ENCODE peak calls at places on chromosomes 7 and 10, in nine cellular contexts. S is psoas muscle, O is fibroblast of lung, U is A549, X is colonic mucosa, W is cardiac muscle cell, C is tibial nerve, N is AG10803, Z is fibroblast of the aortic adventitia. D is an unnamed sample.

GRCh38 chr7:40733111-40733510 is 598.3 kb downstream of the SUGCT start:
- DNase-seq in S (no peak), O (no peak), U (no peak), X (no peak), W (peak), C (no peak), N (no peak), Z (peak), D (no peak)

GRCh38 chr7:28155964-28156363 is 24.6 kb downstream of the JAZF1 start:
- DNase-seq in S (no peak), O (peak), U (no peak), X (no peak), W (peak), C (no peak), N (peak), Z (peak), D (no peak)

GRCh38 chr7:17301491-17302101 is 3.1 kb downstream of the AHR start:
- DNase-seq in S (no peak), O (peak), U (no peak), X (peak), W (peak), C (peak), N (peak), Z (peak), D (no peak)

GRCh38 chr10:49001861-49002675 is 62.4 kb upstream of the LRRC18 start:
- DNase-seq in S (no peak), O (no peak), U (no peak), X (no peak), W (peak), C (no peak), N (no peak), Z (no peak), D (peak)

GRCh38 chr7:116632349-116632748 is 39.6 kb upstream of the MET start:
- DNase-seq in S (no peak), O (no peak), U (no peak), X (no peak), W (no peak), C (no peak), N (peak), Z (no peak), D (no peak)

GRCh38 chr10:10977231-10977956 is 40.3 kb upstream of the CELF2 start:
- DNase-seq in S (no peak), O (no peak), U (no peak), X (no peak), W (peak), C (peak), N (peak), Z (no peak), D (no peak)

GRCh38 chr10:85657478-85658113 is 709.0 kb downstream of the GRID1 start:
- DNase-seq in S (no peak), O (no peak), U (no peak), X (no peak), W (no peak), C (no peak), N (no peak), Z (no peak), D (no peak)

GRCh38 chr7:79452495-79453265 is 787 bp downstream of the MAGI2 start:
- DNase-seq in S (peak), O (peak), U (peak), X (peak), W (peak), C (peak), N (peak), Z (peak), D (peak)

GRCh38 chr10:131560726-131561390 is 249.3 kb upstream of the TCERG1L start:
- DNase-seq in S (no peak), O (no peak), U (no peak), X (no peak), W (no peak), C (no peak), N (no peak), Z (no peak), D (peak)

GRCh38 chr7:43265139-43265538 is 152.7 kb downstream of the HECW1 start:
- DNase-seq in S (no peak), O (no peak), U (no peak), X (no peak), W (no peak), C (no peak), N (no peak), Z (no peak), D (no peak)

GRCh38 chr7:157404845-157405481 is 68.2 kb downstream of the DNAJB6 start:
- DNase-seq in S (peak), O (peak), U (peak), X (no peak), W (peak), C (no peak), N (peak), Z (peak), D (no peak)

GRCh38 chr7:89002942-89003618 is 207.5 kb upstream of the TEX47 start:
- DNase-seq in S (no peak), O (no peak), U (no peak), X (no peak), W (peak), C (no peak), N (no peak), Z (no peak), D (no peak)
- H3K4me3 ChIP-seq in S (peak), O (no peak), U (no peak), X (peak), W (no peak), C (no peak), N (no peak), Z (no peak), D (peak)

GRCh38 chr10:101029520-101030309 is 1.2 kb downstream of the PDZD7 start:
- DNase-seq in S (no peak), O (no peak), U (no peak), X (no peak), W (no peak), C (no peak), N (no peak), Z (no peak), D (no peak)
- TF ChIP-seq CTCF in S (no peak), O (no peak), U (no peak), X (no peak), W (peak), C (no peak), N (peak), Z (peak), D (no peak)

GRCh38 chr7:75878312-75878768 is 494 bp upstream of the RHBDD2 start:
- DNase-seq in S (no peak), O (no peak), U (no peak), X (no peak), W (no peak), C (no peak), N (no peak), Z (no peak), D (no peak)
- H3K4me3 ChIP-seq in S (peak), O (peak), U (peak), X (peak), W (no peak), C (no peak), N (peak), Z (peak), D (peak)

DNA sequence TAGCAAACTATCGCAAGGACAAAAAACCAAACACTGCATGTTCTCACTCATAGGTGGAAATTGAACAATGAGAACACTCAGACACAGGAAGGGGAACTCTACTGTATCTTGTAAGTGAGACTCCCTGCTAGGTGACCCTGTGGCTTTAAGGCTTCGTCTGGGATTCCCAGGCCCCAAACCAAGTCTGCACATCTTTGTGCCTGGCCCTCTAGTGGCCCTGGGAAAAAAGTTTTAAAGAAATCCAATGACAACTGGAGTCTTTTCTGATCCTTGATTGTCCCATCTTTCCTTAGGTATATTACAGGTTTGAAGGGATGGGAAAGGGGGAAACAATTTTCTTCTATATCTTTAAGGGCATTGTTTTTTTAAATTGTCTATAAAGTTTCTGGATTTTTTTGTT is 10.6 kb upstream of the LIPM start:
- DNase-seq in S (no peak), O (no peak), U (peak), X (no peak), W (peak), C (no peak), N (peak), Z (no peak), D (no peak)
- TF ChIP-seq CTCF in S (peak), O (peak), U (peak), X (no peak), W (peak), C (no peak), N (peak), Z (peak), D (no peak)

DNA sequence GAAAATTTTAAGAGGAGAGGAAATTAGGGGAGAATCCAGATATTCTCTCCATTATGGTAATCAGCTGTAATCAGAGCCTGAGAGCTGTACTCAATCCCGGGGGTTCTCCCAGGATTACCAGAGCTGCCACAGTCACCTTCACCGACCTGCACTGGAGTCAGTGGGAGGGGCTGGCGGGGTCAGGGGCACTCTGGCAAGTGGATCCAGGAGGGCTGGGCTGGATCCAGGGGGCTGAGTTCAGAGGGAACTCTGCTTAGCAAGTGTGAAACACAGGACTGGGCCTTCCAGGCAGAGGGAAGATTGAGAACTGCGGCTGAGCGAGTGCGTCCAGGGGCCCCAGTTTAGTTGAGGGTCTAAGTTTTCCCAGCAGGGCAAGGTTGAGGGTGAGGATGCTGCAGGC is 89.2 kb downstream of the BMS1 start:
- DNase-seq in S (no peak), O (no peak), U (no peak), X (no peak), W (no peak), C (no peak), N (no peak), Z (no peak), D (no peak)
- H3K4me3 ChIP-seq in S (no peak), O (no peak), U (no peak), X (no peak), W (no peak), C (no peak), N (no peak), Z (no peak), D (no peak)

DNA sequence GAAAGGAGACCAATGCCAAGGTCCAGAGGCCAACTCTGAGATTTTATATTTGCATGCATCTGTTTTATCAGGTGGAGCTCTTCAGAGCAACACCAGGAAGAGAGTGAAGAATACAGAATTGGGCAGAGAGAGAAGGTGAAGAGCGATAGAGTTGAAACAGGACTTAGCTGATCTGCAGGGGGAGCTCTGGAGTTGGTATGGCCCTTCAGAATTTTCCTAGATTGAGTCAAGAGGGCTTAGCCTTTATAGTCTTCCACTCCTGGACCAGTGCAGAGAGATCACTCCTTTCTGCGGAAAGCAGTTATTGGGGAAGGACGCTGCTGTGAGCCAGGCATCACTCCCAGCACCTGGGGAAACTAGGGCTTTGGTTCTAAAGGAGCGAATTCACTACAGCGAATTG is 105.0 kb upstream of the DGKB start:
- DNase-seq in S (no peak), O (peak), U (no peak), X (no peak), W (peak), C (no peak), N (no peak), Z (peak), D (no peak)
- TF ChIP-seq CTCF in S (no peak), O (no peak), U (peak), X (no peak), W (peak), C (no peak), N (peak), Z (peak), D (no peak)

GRCh38 chr7:83546586-83546985 is 102.4 kb downstream of the SEMA3E start:
- DNase-seq in S (no peak), O (peak), U (no peak), X (no peak), W (peak), C (no peak), N (peak), Z (peak), D (no peak)

GRCh38 chr7:83548250-83548649 is 100.7 kb downstream of the SEMA3E start:
- DNase-seq in S (no peak), O (no peak), U (no peak), X (no peak), W (no peak), C (no peak), N (no peak), Z (no peak), D (no peak)

GRCh38 chr7:83550100-83550499 is 98.8 kb downstream of the SEMA3E start:
- DNase-seq in S (no peak), O (peak), U (no peak), X (no peak), W (peak), C (no peak), N (peak), Z (peak), D (no peak)

GRCh38 chr7:83547526-83547925 is 101.4 kb downstream of the SEMA3E start:
- DNase-seq in S (no peak), O (peak), U (peak), X (peak), W (peak), C (no peak), N (peak), Z (peak), D (no peak)
- H3K4me3 ChIP-seq in S (no peak), O (no peak), U (no peak), X (no peak), W (no peak), C (no peak), N (no peak), Z (no peak), D (no peak)

D was measured in coronary artery.